ENCODE peak calls at places on chromosomes 2 and 18, in seven cellular contexts. M is sigmoid colon; T is osteoblast; P is lung; C is AG04450; L is tibial nerve; X is CD8-positive, alpha-beta T cell. J is an unnamed sample. For H3K27me3, the result is how much of the 10 kb centered on the place peaks cover.

GRCh38 chr2:20094955-20095354 is 43.5 kb upstream of the LAPTM4A start:
- DNase-seq in M (no peak), T (no peak), P (no peak), C (no peak), L (no peak), X (no peak), J (no peak)

GRCh38 chr2:186862869-186863709 is 14.1 kb upstream of the ZSWIM2 start:
- DNase-seq in M (no peak), T (peak), P (no peak), C (no peak), L (no peak), X (no peak), J (no peak)

GRCh38 chr2:47650001-47650535 is 132.9 kb upstream of the MSH6 start:
- DNase-seq in M (no peak), T (peak), P (no peak), C (no peak), L (no peak), X (no peak), J (no peak)

GRCh38 chr2:104860141-104860790 is 6.4 kb downstream of the POU3F3 start:
- DNase-seq in M (no peak), T (no peak), P (no peak), C (no peak), L (no peak), X (no peak), J (no peak)

GRCh38 chr2:161905389-161906046 is 168.5 kb downstream of the DPP4 start:
- DNase-seq in M (no peak), T (no peak), P (no peak), C (no peak), L (no peak), X (no peak), J (no peak)

GRCh38 chr18:40079786-40080185 is 1875.2 kb upstream of the PIK3C3 start:
- DNase-seq in M (no peak), T (no peak), P (no peak), C (no peak), L (no peak), X (no peak), J (no peak)

GRCh38 chr2:173355866-173356508 is 1.3 kb downstream of the CDCA7 start:
- DNase-seq in M (no peak), T (no peak), P (no peak), C (no peak), L (no peak), X (no peak), J (no peak)

GRCh38 chr2:139835101-139835500 is 1054.9 kb upstream of the NXPH2 start:
- DNase-seq in M (no peak), T (no peak), P (no peak), C (no peak), L (no peak), X (no peak), J (no peak)

GRCh38 chr2:190717764-190718651 is 69.1 kb downstream of the NAB1 start:
- DNase-seq in M (no peak), T (no peak), P (no peak), C (no peak), L (no peak), X (no peak), J (no peak)

GRCh38 chr2:48715042-48715899 is 40.3 kb downstream of the LHCGR start:
- DNase-seq in M (peak), T (no peak), P (peak), C (peak), L (peak), X (no peak), J (peak)

GRCh38 chr2:28691774-28692281 is 59.8 kb upstream of the PPP1CB start:
- DNase-seq in M (peak), T (peak), P (no peak), C (peak), L (no peak), X (no peak), J (peak)

GRCh38 chr2:223576873-223577272 is 25.3 kb downstream of the SCG2 start:
- DNase-seq in M (no peak), T (peak), P (no peak), C (peak), L (peak), X (no peak), J (no peak)

DNA sequence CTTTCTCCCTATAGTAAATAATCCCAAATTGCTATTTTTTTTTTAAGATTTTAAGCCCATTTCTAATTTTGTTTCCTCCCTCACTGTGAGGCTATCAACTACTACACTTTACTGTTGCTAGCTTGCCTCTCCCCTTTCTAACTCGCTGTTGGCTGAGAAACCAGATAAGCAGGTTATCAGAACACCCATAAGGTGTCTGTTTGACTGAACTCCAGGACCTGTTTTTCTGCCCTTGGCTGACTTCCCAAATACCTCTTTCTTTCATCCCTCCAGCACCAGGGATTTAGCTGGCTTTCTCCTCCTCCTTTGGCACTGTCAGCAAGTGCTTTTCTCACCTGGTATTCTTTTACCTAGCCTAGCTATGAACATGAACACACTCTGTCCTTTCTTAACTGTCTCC is 11.1 kb downstream of the TRAK2 start:
- DNase-seq in M (no peak), T (no peak), P (peak), C (no peak), L (no peak), X (no peak), J (no peak)
- H3K4me3 ChIP-seq in M (no peak), T (no peak), P (no peak), C (no peak), L (no peak), X (no peak), J (no peak)

DNA sequence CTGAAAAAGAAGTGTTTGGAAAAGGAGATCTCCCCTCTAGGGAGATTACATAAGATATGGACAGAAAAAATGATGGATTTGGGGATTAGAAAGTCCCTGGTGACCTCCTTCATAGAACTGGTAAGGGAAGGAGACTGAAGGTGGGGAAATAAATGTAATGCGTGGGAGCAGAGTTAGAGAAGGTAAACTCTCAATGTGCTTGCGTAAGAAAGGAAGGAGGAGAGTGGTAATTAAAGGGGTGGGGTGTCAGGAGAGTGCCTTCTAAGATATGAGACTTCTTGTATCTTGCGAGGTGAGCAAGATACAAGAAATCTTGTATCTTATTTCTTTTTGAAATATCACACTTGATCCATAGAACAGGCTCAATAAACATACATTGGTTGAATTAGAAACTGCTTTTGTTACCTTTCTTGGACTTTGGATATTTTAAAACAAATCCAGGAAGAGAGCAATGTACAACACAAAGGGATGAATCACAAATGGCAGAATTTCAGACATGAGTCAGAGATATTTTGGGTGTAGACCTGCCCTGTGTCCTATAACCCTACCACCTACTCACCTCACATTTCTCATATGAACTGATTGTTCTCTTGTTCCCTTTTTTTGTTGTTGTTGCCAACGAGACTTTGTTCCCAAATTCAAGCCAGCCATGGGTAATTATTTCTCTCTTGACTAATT is 342.4 kb downstream of the INSIG2 start:
- DNase-seq in M (no peak), T (no peak), P (no peak), C (no peak), L (no peak), X (no peak), J (no peak)
- H3K27ac ChIP-seq in M (no peak), T (no peak), P (no peak), C (no peak), L (no peak), X (no peak), J (no peak)

GRCh38 chr18:13539843-13540535 is 186.4 kb downstream of the FAM210A start:
- DNase-seq in M (no peak), T (no peak), P (no peak), C (no peak), L (no peak), X (no peak), J (no peak)
- H3K27me3 ChIP-seq in M (under half), T (under half), P (under half), C (under half), L (under half), X (under half), J (under half)

GRCh38 chr2:232633413-232634318 is at the start of gene EFHD1:
- DNase-seq in M (peak), T (peak), P (peak), C (no peak), L (peak), X (peak), J (peak)

GRCh38 chr2:232632904-232633412 is 446 bp upstream of the EFHD1 start:
- DNase-seq in M (peak), T (peak), P (no peak), C (no peak), L (peak), X (no peak), J (peak)

GRCh38 chr2:232629201-232629475 is 4.3 kb upstream of the EFHD1 start:
- DNase-seq in M (no peak), T (peak), P (no peak), C (no peak), L (no peak), X (no peak), J (no peak)

GRCh38 chr2:232634319-232635150 is 1.1 kb downstream of the EFHD1 start:
- DNase-seq in M (no peak), T (peak), P (no peak), C (no peak), L (peak), X (no peak), J (peak)

DNA sequence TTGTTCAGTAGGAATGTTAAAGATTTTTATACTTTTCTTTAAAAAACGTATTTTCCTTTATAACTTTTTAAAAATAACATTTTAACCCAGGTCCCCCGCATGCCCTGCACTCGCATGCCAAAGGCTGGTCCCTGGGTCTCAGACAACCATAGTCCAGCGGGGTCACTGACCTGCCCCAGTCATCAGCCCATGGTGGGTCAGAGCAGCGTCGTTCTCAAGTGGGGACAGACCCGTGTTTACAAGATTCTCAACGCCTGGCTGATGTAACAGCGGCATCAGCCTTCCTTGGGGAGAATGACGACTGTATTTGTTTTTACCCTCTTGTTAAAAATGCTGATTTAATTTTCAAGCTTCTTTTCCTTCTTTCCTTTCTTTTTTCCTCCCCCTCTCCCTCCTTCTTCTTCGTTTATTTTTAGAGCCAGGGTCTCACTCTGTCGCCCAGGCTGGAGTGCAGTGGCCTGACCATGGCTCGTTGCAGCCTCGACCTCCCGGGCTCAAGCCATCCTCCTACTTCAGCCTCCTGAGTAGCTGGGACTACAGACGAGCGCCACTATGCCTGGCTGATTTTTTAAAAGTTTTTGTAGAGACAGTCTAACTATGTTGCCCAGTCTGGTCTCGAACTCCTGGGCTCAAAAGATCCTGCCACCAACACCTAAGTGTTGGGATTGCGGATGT is 1.0 kb upstream of the EFHD1 start:
- DNase-seq in M (no peak), T (no peak), P (no peak), C (no peak), L (peak), X (no peak), J (no peak)
- H3K4me3 ChIP-seq in M (peak), T (peak), P (no peak), C (no peak), L (peak), X (peak), J (peak)

GRCh38 chr2:54330226-54331094 is 74.4 kb upstream of the TSPYL6 start:
- DNase-seq in M (peak), T (peak), P (peak), C (peak), L (peak), X (peak), J (peak)
- H3K27ac ChIP-seq in M (peak), T (peak), P (peak), C (peak), L (peak), X (peak), J (peak)